ENCODE peak calls at places on chromosomes 1 and 21, in five cellular contexts. B is hippocampal formation, U is tibial nerve, S is pancreas, G is right cardiac atrium. O is an unnamed sample.

GRCh38 chr1:68916227-68916853 is 419.5 kb upstream of the DEPDC1 start:
- DNase-seq in B (no peak), U (no peak), S (no peak), G (no peak), O (no peak)

GRCh38 chr1:26391450-26391849 is 18.9 kb upstream of the ZNF683 start:
- DNase-seq in B (no peak), U (no peak), S (no peak), G (no peak), O (no peak)

GRCh38 chr21:38477241-38477640 is 21.0 kb downstream of the ERG start:
- DNase-seq in B (no peak), U (no peak), S (no peak), G (no peak), O (no peak)

GRCh38 chr1:109790735-109791494 is 27.2 kb upstream of the EPS8L3 start:
- DNase-seq in B (no peak), U (no peak), S (peak; percentile 54), G (peak; percentile 80), O (peak; percentile 75)

GRCh38 chr1:67752306-67752705 is 67.3 kb downstream of the GADD45A start:
- DNase-seq in B (no peak), U (no peak), S (no peak), G (no peak), O (no peak)

GRCh38 chr21:41953831-41954653 is at the start of gene C2CD2:
- DNase-seq in B (peak; percentile 23), U (no peak), S (peak; percentile 84), G (peak; percentile 88), O (peak; percentile 84)

GRCh38 chr1:43520100-43520828 is 10.4 kb upstream of the PTPRF start:
- DNase-seq in B (no peak), U (no peak), S (no peak), G (no peak), O (no peak)

GRCh38 chr21:32916522-32917099 is 109.1 kb upstream of the OLIG2 start:
- DNase-seq in B (no peak), U (no peak), S (no peak), G (no peak), O (no peak)

GRCh38 chr1:178541829-178542553 is 29.1 kb downstream of the TEX35 start:
- DNase-seq in B (peak; percentile 44), U (no peak), S (peak; percentile 79), G (peak; percentile 79), O (peak; percentile 55)

GRCh38 chr1:74316302-74316701 is 81.1 kb downstream of the TNNI3K start:
- DNase-seq in B (no peak), U (no peak), S (no peak), G (no peak), O (no peak)

GRCh38 chr21:38798081-38798480 is 7.6 kb upstream of the ETS2 start:
- DNase-seq in B (no peak), U (no peak), S (no peak), G (no peak), O (no peak)

GRCh38 chr1:75937034-75937433 is 4.8 kb upstream of the ASB17 start:
- DNase-seq in B (no peak), U (no peak), S (no peak), G (no peak), O (no peak)

GRCh38 chr1:175183586-175183985 is 9.0 kb downstream of the KIAA0040 start:
- DNase-seq in B (no peak), U (no peak), S (no peak), G (no peak), O (no peak)

GRCh38 chr1:234527346-234527745 is 48.4 kb upstream of the TARBP1 start:
- DNase-seq in B (no peak), U (no peak), S (no peak), G (no peak), O (no peak)

GRCh38 chr1:147853391-147853790 is 49.2 kb upstream of the GJA8 start:
- DNase-seq in B (no peak), U (no peak), S (no peak), G (no peak), O (no peak)

GRCh38 chr1:36486088-36486435 is 3.3 kb upstream of the CSF3R start:
- DNase-seq in B (no peak), U (no peak), S (no peak), G (no peak), O (no peak)

GRCh38 chr1:182446033-182446669 is 3.8 kb upstream of the RGSL1 start:
- DNase-seq in B (no peak), U (no peak), S (no peak), G (no peak), O (no peak)

GRCh38 chr1:30286984-30287839 is 436.2 kb downstream of the MATN1 start:
- DNase-seq in B (no peak), U (no peak), S (no peak), G (no peak), O (no peak)

GRCh38 chr21:46155514-46156377 is at the start of gene FTCD:
- DNase-seq in B (no peak), U (peak; percentile 11), S (peak; percentile 54), G (peak; percentile 39), O (no peak)

GRCh38 chr1:39283858-39284257 is 79.4 kb downstream of the MACF1 start:
- DNase-seq in B (no peak), U (no peak), S (no peak), G (no peak), O (no peak)

GRCh38 chr1:101124405-101124804 is 98.8 kb upstream of the DPH5 start:
- DNase-seq in B (no peak), U (no peak), S (no peak), G (no peak), O (no peak)

O was measured in GM12891.